ENCODE peak calls at places on chromosomes 6 and 20, in four cellular contexts. C is left cardiac atrium; E is activated CD4-positive, alpha-beta T cell treated with anti-CD3 and anti-CD28 coated beads, Interleukin-2, amount 10 ng/mL, durations not matched to agents 7 days and 5 days; F is HFFc6. O is an unnamed sample.

GRCh38 chr6:151322570-151322969 is 68.8 kb downstream of the ZBTB2 start:
- DNase-seq in C (no peak), E (no peak), F (no peak), O (no peak)

GRCh38 chr6:111805511-111806181 is 67.6 kb downstream of the FYN start:
- DNase-seq in E (peak; percentile 41), F (peak; percentile 62), C (no peak), O (peak; percentile 50)

GRCh38 chr20:6956056-6956455 is 188.6 kb downstream of the BMP2 start:
- DNase-seq in C (no peak), E (no peak), F (no peak), O (no peak)

GRCh38 chr6:11921017-11921438 is 91.1 kb upstream of the HIVEP1 start:
- DNase-seq in E (no peak), C (peak; percentile 74), F (peak; percentile 94), O (no peak)

GRCh38 chr6:157552956-157553485 is 172.0 kb downstream of the ZDHHC14 start:
- DNase-seq in F (no peak), C (no peak), E (no peak), O (no peak)

GRCh38 chr6:113428702-113429101 is 428.4 kb upstream of the MARCKS start:
- DNase-seq in C (no peak), F (peak; percentile 46), E (no peak), O (no peak)

GRCh38 chr20:41061155-41061554 is 32.5 kb downstream of the TOP1 start:
- DNase-seq in E (no peak), F (no peak), C (no peak), O (no peak)

GRCh38 chr6:24154121-24154520 is 28.1 kb downstream of the NRSN1 start:
- DNase-seq in F (no peak), E (no peak), C (no peak), O (no peak)

GRCh38 chr6:43764767-43765166 is 5.2 kb upstream of the VEGFA start:
- DNase-seq in E (no peak), C (no peak), F (no peak), O (no peak)

GRCh38 chr6:39280247-39280731 is 33.9 kb downstream of the KCNK17 start:
- DNase-seq in E (no peak), C (peak; percentile 40), F (no peak), O (no peak)

GRCh38 chr6:38696345-38696744 is 6.6 kb downstream of the GLO1 start:
- DNase-seq in E (no peak), F (no peak), C (no peak), O (no peak)

GRCh38 chr6:159170999-159171712 is 2.0 kb downstream of the FNDC1 start:
- DNase-seq in F (peak; percentile 59), E (no peak), C (peak; percentile 33), O (no peak)

GRCh38 chr6:31908791-31909190 is 6.9 kb upstream of the ZBTB12 start:
- DNase-seq in F (peak; percentile 32), C (no peak), E (no peak), O (no peak)

GRCh38 chr6:9064156-9064555 is 628.8 kb upstream of the SLC35B3 start:
- DNase-seq in F (no peak), E (no peak), C (no peak), O (no peak)

GRCh38 chr20:3702992-3703391 is 9.4 kb downstream of the SIGLEC1 start:
- DNase-seq in C (no peak), F (no peak), E (no peak), O (no peak)

GRCh38 chr6:8589941-8590676 is 154.8 kb upstream of the SLC35B3 start:
- DNase-seq in C (no peak), F (no peak), E (no peak), O (no peak)

GRCh38 chr20:57288676-57289075 is 22.2 kb upstream of the BMP7 start:
- DNase-seq in E (no peak), C (no peak), F (no peak), O (no peak)

GRCh38 chr6:94323853-94324252 is 904.5 kb upstream of the EPHA7 start:
- DNase-seq in F (no peak), C (no peak), E (no peak), O (no peak)

GRCh38 chr20:24034820-24035219 is 46.2 kb upstream of the GGTLC1 start:
- DNase-seq in F (no peak), C (no peak), E (no peak), O (no peak)

GRCh38 chr6:167311286-167311685 is 13.6 kb upstream of the TTLL2 start:
- DNase-seq in C (no peak), E (no peak), F (no peak), O (no peak)

GRCh38 chr20:21289651-21290050 is 13.5 kb upstream of the XRN2 start:
- DNase-seq in C (no peak), F (no peak), E (no peak), O (no peak)

GRCh38 chr6:92495246-92495645 is 924.1 kb downstream of the EPHA7 start:
- DNase-seq in C (no peak), F (no peak), E (no peak), O (no peak)

GRCh38 chr6:39224058-39224457 is 5.2 kb downstream of the KCNK5 start:
- DNase-seq in F (no peak), E (no peak), C (no peak), O (no peak)

GRCh38 chr20:44714701-44715494 is at the start of gene CCN5:
- DNase-seq in C (peak; percentile 94), E (no peak), F (peak; percentile 62), O (no peak)

GRCh38 chr6:167420177-167420576 is 95.3 kb downstream of the TTLL2 start:
- DNase-seq in C (no peak), F (no peak), E (no peak), O (no peak)

GRCh38 chr20:853406-853996 is 20.0 kb downstream of the FAM110A start:
- DNase-seq in E (no peak), C (no peak), F (no peak), O (no peak)

GRCh38 chr6:63272397-63272796 is 47.4 kb downstream of the LGSN start:
- DNase-seq in C (no peak), F (peak; percentile 19), E (no peak), O (no peak)

GRCh38 chr6:132932566-132932965 is 118.2 kb downstream of the RPS12 start:
- DNase-seq in F (no peak), E (no peak), C (no peak), O (no peak)

GRCh38 chr6:105459049-105459448 is 56.2 kb upstream of the PREP start:
- DNase-seq in E (no peak), C (no peak), F (no peak), O (peak; percentile 72)

GRCh38 chr20:25464501-25465204 is 57.2 kb downstream of the GINS1 start:
- DNase-seq in F (no peak), C (no peak), E (no peak), O (no peak)

GRCh38 chr6:26537846-26538571 is at the start of gene HMGN4:
- DNase-seq in C (peak; percentile 85), E (peak; percentile 86), F (peak; percentile 88), O (peak; percentile 82)

GRCh38 chr20:63095718-63096654 is 89.2 kb upstream of the BHLHE23 start:
- DNase-seq in E (no peak), C (peak; percentile 5), F (no peak), O (no peak)

GRCh38 chr20:58650181-58650775 is 805 bp upstream of the STX16 start:
- DNase-seq in C (peak; percentile 49), F (no peak), E (peak; percentile 28), O (peak; percentile 47)

GRCh38 chr6:148864941-148865340 is 118.1 kb downstream of the UST start:
- DNase-seq in F (no peak), C (no peak), E (no peak), O (no peak)

GRCh38 chr6:166671434-166672061 is 44.5 kb upstream of the RPS6KA2 start:
- DNase-seq in C (peak; percentile 58), F (no peak), E (no peak), O (no peak)

GRCh38 chr20:17569616-17570346 is at the start of gene DSTN:
- DNase-seq in C (peak; percentile 95), F (peak; percentile 94), E (peak; percentile 89), O (peak; percentile 90)

GRCh38 chr6:37739618-37740017 is 41.9 kb upstream of the MDGA1 start:
- DNase-seq in E (no peak), C (no peak), F (no peak), O (no peak)